ENCODE peak calls at places on chromosomes 13 and 19, in seven cellular contexts. Z is central memory CD4-positive, alpha-beta T cell; R is naive thymus-derived CD8-positive, alpha-beta T cell; I is stimulated activated CD8-positive, alpha-beta memory T cell treated with anti-CD3 and anti-CD28 coated beads, Interleukin-15, amount 100 ng/mL, for 24 hours; W is caudate nucleus; O is non-pigmented ciliary epithelial cell; T is LHCN-M2. N is an unnamed sample.

GRCh38 chr19:43609872-43610271 is 2.0 kb upstream of the SRRM5 start:
- DNase-seq in Z (no peak), R (no peak), I (no peak), W (no peak), O (no peak), T (no peak), N (no peak)

GRCh38 chr13:95411641-95412040 is 110.4 kb upstream of the ABCC4 start:
- DNase-seq in Z (no peak), R (no peak), I (no peak), W (no peak), O (no peak), T (peak; percentile 18), N (no peak)

GRCh38 chr13:42369071-42369795 is 97.3 kb downstream of the AKAP11 start:
- DNase-seq in Z (no peak), R (no peak), I (no peak), W (no peak), O (no peak), T (no peak), N (no peak)

GRCh38 chr13:42174344-42175162 is 97.4 kb upstream of the AKAP11 start:
- DNase-seq in Z (no peak), R (no peak), I (no peak), W (no peak), O (peak; percentile 24), T (peak; percentile 45), N (no peak)

GRCh38 chr19:32675720-32676185 is at the start of gene RGS9BP:
- DNase-seq in Z (peak; percentile 52), R (peak; percentile 58), I (no peak), W (no peak), O (no peak), T (peak; percentile 50), N (peak; percentile 42)

GRCh38 chr13:113329656-113330312 is 32.7 kb downstream of the LAMP1 start:
- DNase-seq in Z (no peak), R (no peak), I (no peak), W (no peak), O (no peak), T (no peak), N (no peak)

GRCh38 chr13:94114166-94114565 is 365.3 kb downstream of the DCT start:
- DNase-seq in Z (no peak), R (no peak), I (no peak), W (no peak), O (no peak), T (no peak), N (no peak)

GRCh38 chr19:11418518-11419506 is at the start of gene RGL3:
- DNase-seq in Z (no peak), R (no peak), I (no peak), W (no peak), O (no peak), T (no peak), N (no peak)

GRCh38 chr19:13885826-13886365 is 9.0 kb downstream of the NANOS3 start:
- DNase-seq in Z (no peak), R (no peak), I (no peak), W (no peak), O (no peak), T (no peak), N (no peak)

GRCh38 chr13:62300021-62300420 is 884.4 kb upstream of the PCDH20 start:
- DNase-seq in Z (no peak), R (no peak), I (no peak), W (no peak), O (no peak), T (no peak), N (no peak)

GRCh38 chr19:34838753-34839431 is 65.9 kb upstream of the ZNF599 start:
- DNase-seq in Z (no peak), R (peak; percentile 46), I (no peak), W (no peak), O (no peak), T (no peak), N (no peak)